ENCODE peak calls at places on chromosomes 13 and 19, in four cellular contexts. C, G, D and O are unnamed samples.

GRCh38 chr19:2970201-2970838 is 7.0 kb upstream of the TLE6 start:
- DNase-seq in C (no peak), G (no peak), D (no peak), O (no peak)

GRCh38 chr13:109330941-109331340 is 455.4 kb downstream of the IRS2 start:
- DNase-seq in C (no peak), G (no peak), D (no peak), O (no peak)

GRCh38 chr19:2410023-2410422 is 17.4 kb downstream of the TIMM13 start:
- DNase-seq in C (no peak), G (no peak), D (no peak), O (no peak)

GRCh38 chr19:54298357-54299125 is 14.4 kb downstream of the LILRA5 start:
- DNase-seq in C (no peak), G (no peak), D (no peak), O (no peak)

GRCh38 chr13:34627499-34627898 is 314.6 kb upstream of the NBEA start:
- DNase-seq in C (no peak), G (no peak), D (no peak), O (no peak)

GRCh38 chr13:76799696-76800095 is 86.5 kb downstream of the KCTD12 start:
- DNase-seq in C (no peak), G (no peak), D (no peak), O (no peak)

GRCh38 chr19:44908074-44908835 is 2.7 kb downstream of the APOE start:
- DNase-seq in C (no peak), G (no peak), D (no peak), O (no peak)

GRCh38 chr13:112575680-112576079 is 12.3 kb downstream of the TUBGCP3 start:
- DNase-seq in C (no peak), G (no peak), D (no peak), O (no peak)

GRCh38 chr19:37692956-37693660 is 26.5 kb downstream of the ZNF607 start:
- DNase-seq in C (no peak), G (no peak), D (peak; percentile 7), O (no peak)

GRCh38 chr13:111556496-111556895 is 236.1 kb downstream of the TEX29 start:
- DNase-seq in C (no peak), G (no peak), D (no peak), O (no peak)

GRCh38 chr13:74015137-74015536 is 119.1 kb downstream of the KLF12 start:
- DNase-seq in C (no peak), G (no peak), D (no peak), O (no peak)

GRCh38 chr13:97248243-97248642 is 26.1 kb downstream of the MBNL2 start:
- DNase-seq in C (no peak), G (no peak), D (no peak), O (no peak)

GRCh38 chr13:97249093-97249787 is 27.1 kb downstream of the MBNL2 start:
- DNase-seq in C (no peak), G (no peak), D (no peak), O (no peak)

GRCh38 chr13:97245011-97245410 is 22.9 kb downstream of the MBNL2 start:
- DNase-seq in C (no peak), G (no peak), D (no peak), O (no peak)

GRCh38 chr13:97243915-97244820 is 22.0 kb downstream of the MBNL2 start:
- DNase-seq in C (no peak), G (no peak), D (peak; percentile 92), O (no peak)

GRCh38 chr13:97246596-97246995 is 24.5 kb downstream of the MBNL2 start:
- DNase-seq in C (no peak), G (no peak), D (no peak), O (no peak)
- H3K4me1 ChIP-seq in C (no peaks in the 10 kb centered on the region), G (peaks cover under 1% of the 10 kb centered on the region), D (peaks cover 90% of the 10 kb centered on the region), O (no peaks in the 10 kb centered on the region)

DNA sequence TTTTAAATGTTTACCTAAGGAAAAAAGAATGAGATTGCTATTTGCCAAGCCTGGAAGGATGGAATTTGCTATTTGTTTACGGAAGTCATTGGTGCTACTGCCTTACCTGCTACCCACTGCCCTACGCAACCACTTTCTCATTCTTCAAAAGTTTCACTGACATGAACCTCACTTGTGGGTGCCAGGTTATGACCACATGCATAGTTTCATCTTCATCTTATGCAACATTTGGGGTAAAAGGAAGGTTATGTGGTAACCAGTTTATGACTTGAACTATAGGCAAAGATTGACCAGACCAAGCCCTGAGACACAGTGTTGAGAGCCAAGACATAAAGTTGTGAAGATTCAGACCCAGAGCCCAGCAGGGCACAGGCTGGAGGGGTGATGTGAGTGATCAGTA is 142.5 kb downstream of the LACC1 start:
- DNase-seq in C (no peak), G (no peak), D (peak; percentile 18), O (no peak)
- TF ChIP-seq SUZ12 in C (no peak), G (no peak), D (no peak), O (no peak)

GRCh38 chr19:18850560-18851375 is 19.0 kb downstream of the UPF1 start:
- DNase-seq in C (no peak), G (no peak), D (no peak), O (no peak)
- H3K4me1 ChIP-seq in C (peaks cover 32% of the 10 kb centered on the region), G (no peaks in the 10 kb centered on the region), D (no peaks in the 10 kb centered on the region), O (peaks cover 21% of the 10 kb centered on the region)

GRCh38 chr13:79385694-79386093 is 20.4 kb downstream of the RBM26 start:
- DNase-seq in C (peak; percentile 85), G (no peak), D (no peak), O (no peak)
- TF ChIP-seq SUZ12 in C (no peak), G (no peak), D (no peak), O (no peak)

GRCh38 chr13:33202644-33203169 is 82.8 kb downstream of the STARD13 start:
- DNase-seq in C (no peak), G (no peak), D (no peak), O (no peak)
- H3K4me1 ChIP-seq in C (peaks cover 44% of the 10 kb centered on the region), G (no peaks in the 10 kb centered on the region), D (peaks cover 34% of the 10 kb centered on the region), O (no peaks in the 10 kb centered on the region)

DNA sequence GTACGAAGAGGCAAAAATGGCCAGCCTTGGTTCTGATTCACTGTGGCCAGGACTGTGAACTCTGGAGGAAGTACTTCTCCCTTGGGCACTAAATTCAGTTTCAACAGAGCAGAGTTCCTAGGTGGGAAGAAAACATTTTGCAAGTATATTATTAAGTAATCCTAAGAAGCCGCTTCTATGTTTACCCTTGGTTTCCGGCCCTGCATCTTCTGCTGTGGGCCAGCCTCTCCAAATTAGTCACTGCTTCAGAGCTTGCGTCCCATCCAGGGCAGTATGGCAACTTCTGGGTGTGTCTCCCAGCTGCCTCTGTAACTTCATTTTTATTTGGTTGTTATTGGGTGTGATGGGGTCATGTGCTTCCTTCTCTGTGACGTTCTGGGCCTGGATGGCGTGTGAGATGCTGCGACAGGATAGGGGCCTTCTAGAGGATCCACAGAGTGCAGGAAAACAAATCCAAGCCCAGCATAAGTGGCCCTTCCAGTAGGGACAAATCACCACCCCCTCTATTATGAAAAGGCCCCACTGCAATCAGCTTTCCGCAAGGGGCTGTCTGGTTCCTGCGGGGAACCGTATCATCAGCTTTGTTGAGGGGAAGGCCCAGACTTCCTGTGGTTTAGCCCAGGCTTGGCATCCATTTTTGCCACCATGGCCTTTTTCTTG is 55.1 kb upstream of the C1QTNF9 start:
- DNase-seq in C (no peak), G (no peak), D (no peak), O (no peak)
- TF ChIP-seq SUZ12 in C (no peak), G (no peak), D (no peak), O (no peak)

GRCh38 chr13:43057653-43058317 is 34.4 kb downstream of the DNAJC15 start:
- DNase-seq in C (no peak), G (no peak), D (peak; percentile 97), O (no peak)

GRCh38 chr13:43061496-43062280 is 38.3 kb downstream of the DNAJC15 start:
- DNase-seq in C (no peak), G (no peak), D (no peak), O (no peak)

GRCh38 chr13:43058836-43059235 is 35.5 kb downstream of the DNAJC15 start:
- DNase-seq in C (no peak), G (no peak), D (no peak), O (no peak)

GRCh38 chr13:43054803-43055802 is 31.7 kb downstream of the DNAJC15 start:
- DNase-seq in C (no peak), G (no peak), D (peak; percentile 75), O (peak; percentile 71)

DNA sequence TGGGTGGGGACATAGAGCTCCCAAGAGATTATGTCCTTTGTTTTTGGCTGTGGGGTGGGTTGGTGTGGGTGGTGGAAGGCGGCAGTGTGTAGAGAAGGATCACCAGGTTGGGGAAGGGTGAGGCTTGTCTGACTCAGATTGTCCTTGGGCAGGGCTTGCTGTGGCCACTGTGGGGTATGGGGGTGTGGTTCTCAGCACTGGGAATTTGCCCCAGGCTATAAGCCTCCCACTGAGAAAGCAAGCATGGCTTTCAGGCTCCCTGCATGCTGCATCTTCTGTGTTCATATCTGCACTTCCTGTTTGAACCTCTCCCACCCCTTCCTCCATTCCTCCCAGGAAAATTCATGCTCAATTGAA is 34.9 kb downstream of the DNAJC15 start:
- DNase-seq in C (no peak), G (no peak), D (peak; percentile 46), O (no peak)
- H3K4me1 ChIP-seq in C (peaks cover 22% of the 10 kb centered on the region), G (no peaks in the 10 kb centered on the region), D (peaks cover 66% of the 10 kb centered on the region), O (no peaks in the 10 kb centered on the region)

GRCh38 chr13:30141773-30142501 is 165.4 kb downstream of the KATNAL1 start:
- DNase-seq in C (no peak), G (no peak), D (no peak), O (no peak)
- TF ChIP-seq SUZ12 in C (no peak), G (no peak), D (no peak), O (no peak)

GRCh38 chr19:42121036-42121621 is 11.1 kb downstream of the POU2F2 start:
- DNase-seq in C (no peak), G (no peak), D (no peak), O (no peak)
- H3K4me1 ChIP-seq in C (peaks cover 54% of the 10 kb centered on the region), G (peaks cover 12% of the 10 kb centered on the region), D (peaks cover 9% of the 10 kb centered on the region), O (peaks cover 11% of the 10 kb centered on the region)